ENCODE peak calls at places on chromosomes 12 and 14, in seven cellular contexts. S is pancreas; R is CD8-positive, alpha-beta memory T cell; I is MM.1S; F is naive thymus-derived CD4-positive, alpha-beta T cell; C is right lobe of liver; E is Peyer's patch. X is an unnamed sample.

GRCh38 chr14:102979406-102979805 is 56.9 kb downstream of the AMN start:
- DNase-seq in F (no peak), C (no peak), E (no peak), I (no peak), S (no peak), R (no peak), X (no peak)

GRCh38 chr12:40565029-40565633 is 127.1 kb upstream of the CNTN1 start:
- DNase-seq in I (no peak), F (no peak), C (no peak), R (no peak), E (no peak), S (no peak), X (no peak)

GRCh38 chr12:10190558-10191388 is 11.9 kb downstream of the TMEM52B start:
- DNase-seq in R (peak; percentile 72), C (no peak), I (peak; percentile 73), S (no peak), E (no peak), F (peak; percentile 28), X (peak; percentile 45)

GRCh38 chr14:25944020-25944419 is 653.8 kb downstream of the NOVA1 start:
- DNase-seq in I (no peak), F (no peak), R (no peak), S (no peak), C (no peak), E (no peak), X (no peak)

GRCh38 chr12:56998981-56999380 is 7.4 kb downstream of the ZBTB39 start:
- DNase-seq in S (no peak), C (no peak), R (no peak), E (no peak), I (peak; percentile 84), F (peak; percentile 36), X (no peak)

GRCh38 chr12:42935756-42936155 is 346.2 kb upstream of the PRICKLE1 start:
- DNase-seq in R (no peak), E (no peak), C (no peak), F (no peak), S (no peak), I (no peak), X (no peak)

GRCh38 chr12:132139912-132140311 is 4.2 kb downstream of the DDX51 start:
- DNase-seq in R (peak; percentile 51), C (peak; percentile 43), F (no peak), I (no peak), E (no peak), S (peak; percentile 63), X (no peak)

GRCh38 chr14:37824936-37825698 is 229.7 kb downstream of the TTC6 start:
- DNase-seq in E (no peak), S (no peak), R (no peak), C (no peak), I (no peak), F (no peak), X (no peak)

GRCh38 chr12:45329238-45329637 is 113.3 kb downstream of the ANO6 start:
- DNase-seq in R (no peak), S (no peak), C (peak; percentile 65), F (no peak), I (no peak), E (no peak), X (no peak)

GRCh38 chr14:66649515-66649914 is 141.6 kb downstream of the GPHN start:
- DNase-seq in R (no peak), S (no peak), I (no peak), F (no peak), E (no peak), C (no peak), X (peak; percentile 3)

GRCh38 chr12:8018666-8019581 is 13.6 kb upstream of the FOXJ2 start:
- DNase-seq in I (peak; percentile 36), E (no peak), S (no peak), R (peak; percentile 59), C (no peak), F (no peak), X (no peak)

GRCh38 chr12:92044435-92044834 is 101.2 kb downstream of the BTG1 start:
- DNase-seq in R (no peak), I (no peak), C (no peak), S (no peak), E (no peak), F (no peak), X (no peak)

GRCh38 chr12:12319501-12320322 is 30.3 kb downstream of the MANSC1 start:
- DNase-seq in R (no peak), E (no peak), I (no peak), C (no peak), F (no peak), S (no peak), X (no peak)

GRCh38 chr12:668092-668481 is 4.8 kb upstream of the NINJ2 start:
- DNase-seq in F (no peak), C (no peak), I (no peak), E (no peak), R (no peak), S (no peak), X (no peak)

DNA sequence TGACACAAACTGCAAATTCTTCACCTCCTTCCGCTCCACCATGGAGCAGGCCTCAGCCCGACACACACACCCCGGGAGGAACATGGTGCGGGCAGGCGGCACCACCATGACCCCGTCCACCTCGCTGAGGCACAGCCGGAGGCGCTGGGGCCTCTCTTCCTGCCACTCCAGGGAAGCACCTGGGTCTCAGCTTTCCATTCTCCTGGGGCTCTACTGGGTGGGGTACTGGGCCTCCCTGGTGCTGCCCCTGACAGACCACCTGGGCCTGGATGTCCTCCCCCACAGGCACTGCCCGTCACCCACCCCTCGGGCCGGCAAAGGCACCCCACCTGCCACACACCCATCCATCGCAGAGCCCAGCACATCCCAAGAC is 9.9 kb downstream of the AKT1 start:
- DNase-seq in C (no peak), I (no peak), R (no peak), S (peak; percentile 64), F (no peak), E (no peak), X (no peak)
- H3K4me1 ChIP-seq in C (no peaks in the 10 kb centered on the region), I (no peaks in the 10 kb centered on the region), R (peaks cover 9% of the 10 kb centered on the region), S (peaks cover 6% of the 10 kb centered on the region), F (peaks cover 9% of the 10 kb centered on the region), E (no peaks in the 10 kb centered on the region), X (peaks cover 25% of the 10 kb centered on the region)

GRCh38 chr12:6444704-6445688 is at the start of gene CD27:
- DNase-seq in F (no peak), S (no peak), C (peak; percentile 35), E (no peak), I (no peak), R (peak; percentile 66), X (peak; percentile 59)

GRCh38 chr12:6438345-6438744 is 6.4 kb upstream of the CD27 start:
- DNase-seq in S (no peak), R (no peak), I (no peak), C (peak; percentile 29), E (no peak), F (no peak), X (no peak)

GRCh38 chr12:6442799-6443198 is 2.0 kb upstream of the CD27 start:
- DNase-seq in S (no peak), E (no peak), F (no peak), R (no peak), C (no peak), I (no peak), X (no peak)

GRCh38 chr12:6444031-6444430 is 724 bp upstream of the CD27 start:
- DNase-seq in F (no peak), C (peak; percentile 7), I (no peak), R (no peak), E (no peak), S (no peak), X (no peak)

DNA sequence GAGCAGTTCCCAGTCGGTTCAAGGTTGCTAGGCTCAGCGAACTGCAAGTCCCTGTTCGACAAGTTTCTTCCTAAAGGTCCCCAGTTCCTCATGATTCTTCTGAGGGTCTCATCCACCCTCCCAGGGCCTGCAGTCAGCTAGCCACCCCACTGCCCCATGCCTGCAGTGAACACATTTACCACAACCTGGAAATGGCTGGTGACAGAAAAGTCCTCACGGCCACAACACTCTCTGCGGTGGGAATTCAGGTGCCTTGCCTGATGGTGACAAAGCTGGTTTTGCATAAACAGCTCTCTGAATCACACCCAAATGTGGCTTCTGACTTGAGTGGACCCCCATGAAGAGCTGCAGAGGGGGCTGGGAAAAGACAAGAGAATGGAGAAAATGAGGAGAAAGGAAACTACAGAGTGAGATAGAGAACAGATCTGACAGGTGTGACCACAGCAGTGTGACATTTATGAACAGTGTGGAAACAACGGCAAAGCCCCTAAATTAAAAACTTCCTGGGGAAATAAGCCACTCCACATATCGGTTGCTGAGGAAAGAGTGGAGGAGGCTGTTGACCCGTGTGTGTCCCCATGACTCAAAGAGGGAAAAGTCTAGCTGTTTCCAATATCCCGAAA is 1.3 kb upstream of the CD27 start:
- DNase-seq in C (peak; percentile 21), R (no peak), F (no peak), E (no peak), S (no peak), I (peak; percentile 27), X (no peak)
- H3K4me3 ChIP-seq in C (no peak overlapping the region), R (peak overlapping the region; percentile 41), F (peak overlapping the region; percentile 19), E (no peak overlapping the region), S (no peak overlapping the region), I (no peak overlapping the region), X (no peak overlapping the region)

DNA sequence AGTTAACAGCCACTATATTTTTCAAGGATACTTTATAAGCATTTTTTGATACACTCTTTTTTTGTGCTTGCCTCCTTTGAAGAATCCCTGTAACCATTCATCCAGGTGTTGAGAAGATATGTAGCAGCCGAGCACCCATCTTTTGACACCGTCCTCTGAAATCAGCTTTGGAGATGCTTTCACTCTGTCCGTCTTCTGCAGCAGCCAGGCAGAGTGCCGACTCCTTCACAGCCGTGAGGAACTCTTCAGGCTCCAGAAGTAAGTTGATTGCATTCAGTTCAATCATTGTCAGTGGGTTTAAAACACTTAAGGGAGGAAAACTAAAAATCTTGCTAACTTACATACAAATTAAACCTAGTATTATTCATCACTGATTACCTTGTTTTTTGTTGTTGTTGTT is 160.1 kb downstream of the LRFN5 start:
- DNase-seq in I (no peak), R (no peak), E (no peak), F (no peak), C (no peak), S (no peak), X (no peak)
- H3K9me3 ChIP-seq in I (no peaks in the 10 kb centered on the region), R (no peaks in the 10 kb centered on the region), E (no peaks in the 10 kb centered on the region), F (no peaks in the 10 kb centered on the region), C (no peaks in the 10 kb centered on the region), S (no peaks in the 10 kb centered on the region), X (no peaks in the 10 kb centered on the region)

GRCh38 chr14:23648764-23649460 is 12.7 kb downstream of the DHRS2 start:
- DNase-seq in F (no peak), R (no peak), E (no peak), C (no peak), I (no peak), S (no peak), X (no peak)

GRCh38 chr14:23646648-23647549 is 10.7 kb downstream of the DHRS2 start:
- DNase-seq in S (no peak), R (no peak), I (no peak), F (no peak), C (no peak), E (no peak), X (no peak)

GRCh38 chr14:23645504-23645811 is 9.3 kb downstream of the DHRS2 start:
- DNase-seq in S (no peak), I (no peak), E (no peak), C (no peak), F (no peak), R (no peak), X (no peak)

GRCh38 chr14:23645812-23646647 is 9.9 kb downstream of the DHRS2 start:
- DNase-seq in C (no peak), I (no peak), R (no peak), S (no peak), F (no peak), E (no peak), X (no peak)

DNA sequence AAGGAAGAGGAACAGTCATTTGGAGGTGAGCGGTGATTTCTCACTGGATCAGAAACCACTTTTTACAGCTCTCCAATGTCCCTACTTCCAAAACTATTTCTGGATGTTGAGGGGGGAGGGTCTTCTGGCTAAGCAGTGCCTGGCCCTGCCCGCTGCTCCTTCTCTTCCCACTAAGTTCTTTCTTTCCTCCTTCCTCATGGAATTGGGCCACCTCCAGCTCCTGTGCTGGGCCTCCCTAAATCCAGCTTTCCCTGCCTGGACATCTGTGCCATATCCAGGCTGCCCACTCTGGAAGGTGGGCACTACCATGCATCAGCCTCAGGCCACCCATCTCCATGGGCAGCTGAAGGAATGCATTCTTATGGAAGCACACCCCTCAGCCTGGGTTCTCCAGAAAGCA is 11.5 kb downstream of the DHRS2 start:
- DNase-seq in F (no peak), S (no peak), C (no peak), E (no peak), I (no peak), R (no peak), X (no peak)
- H3K4me1 ChIP-seq in F (no peaks in the 10 kb centered on the region), S (no peaks in the 10 kb centered on the region), C (no peaks in the 10 kb centered on the region), E (no peaks in the 10 kb centered on the region), I (no peaks in the 10 kb centered on the region), R (no peaks in the 10 kb centered on the region), X (no peaks in the 10 kb centered on the region)

X was measured in CD4-positive, alpha-beta memory T cell.